ENCODE peak calls at places on chromosomes 6 and 20, in nine cellular contexts. U is esophagus muscularis mucosa, I is upper lobe of right lung, C is lower lobe of right lung, D is thoracic aorta, X is GM23338, J is tibial artery, Z is fibroblast of mammary gland, R is bronchial epithelial cell. E is an unnamed sample.

GRCh38 chr20:47330933-47331708 is 25.4 kb downstream of the ZMYND8 start:
- DNase-seq in Z (peak), I (no peak), D (no peak), R (peak), X (no peak), J (no peak), U (no peak), C (no peak), E (peak)

GRCh38 chr6:114762145-114762544 is 419.3 kb upstream of the HS3ST5 start:
- DNase-seq in C (no peak), Z (no peak), U (no peak), X (no peak), R (no peak), I (no peak), D (no peak), J (no peak), E (no peak)

GRCh38 chr6:107846262-107846795 is 22.2 kb upstream of the SCML4 start:
- DNase-seq in R (no peak), U (peak), C (no peak), J (no peak), X (no peak), I (no peak), D (no peak), Z (no peak), E (no peak)

GRCh38 chr20:61599061-61599930 is 347.2 kb downstream of the CDH4 start:
- DNase-seq in X (peak), U (no peak), Z (no peak), R (no peak), D (no peak), C (peak), I (no peak), J (no peak), E (no peak)

GRCh38 chr6:31544676-31545075 is 1.7 kb downstream of the ATP6V1G2 start:
- DNase-seq in X (no peak), U (no peak), I (no peak), D (no peak), Z (no peak), R (no peak), C (no peak), J (no peak), E (no peak)

GRCh38 chr6:104161960-104162669 is 697.6 kb downstream of the HACE1 start:
- DNase-seq in J (peak), U (no peak), R (peak), X (peak), Z (peak), D (no peak), C (no peak), I (no peak), E (peak)

GRCh38 chr20:34581341-34582189 is 23.0 kb downstream of the MAP1LC3A start:
- DNase-seq in X (no peak), C (no peak), J (peak), R (no peak), Z (peak), I (no peak), U (peak), D (no peak), E (no peak)

GRCh38 chr6:121677551-121677950 is 242.1 kb downstream of the GJA1 start:
- DNase-seq in C (no peak), I (no peak), J (no peak), X (no peak), D (no peak), R (no peak), U (no peak), Z (no peak), E (no peak)

GRCh38 chr6:135159531-135159930 is 21.6 kb upstream of the MYB start:
- DNase-seq in I (no peak), D (no peak), R (peak), Z (no peak), C (no peak), J (no peak), U (no peak), X (no peak), E (peak)

GRCh38 chr6:116268589-116269293 is 11.0 kb downstream of the TSPYL1 start:
- DNase-seq in R (peak), Z (peak), J (no peak), D (no peak), C (no peak), U (no peak), I (no peak), X (peak), E (peak)

GRCh38 chr6:144156991-144157390 is 6.7 kb downstream of the STX11 start:
- DNase-seq in J (no peak), D (no peak), C (no peak), I (no peak), U (no peak), Z (no peak), X (no peak), R (no peak), E (no peak)

GRCh38 chr6:70312165-70312564 is 9.3 kb upstream of the COL9A1 start:
- DNase-seq in I (no peak), J (no peak), R (peak), D (no peak), C (no peak), Z (peak), U (no peak), X (peak), E (peak)

GRCh38 chr6:2848851-2849250 is 7.2 kb upstream of the SERPINB1 start:
- DNase-seq in X (peak), D (no peak), R (peak), U (no peak), J (no peak), C (no peak), I (no peak), Z (no peak), E (peak)

GRCh38 chr6:67880939-67881705 is 754.0 kb upstream of the ADGRB3 start:
- DNase-seq in J (no peak), Z (peak), U (no peak), C (no peak), X (no peak), D (no peak), I (no peak), R (no peak), E (no peak)

GRCh38 chr20:33081411-33082154 is 2.1 kb downstream of the BPIFB4 start:
- DNase-seq in C (no peak), I (no peak), X (no peak), U (no peak), R (no peak), D (no peak), Z (no peak), J (no peak), E (no peak)

GRCh38 chr6:28212510-28213212 is 12.4 kb upstream of the ZSCAN9 start:
- DNase-seq in D (no peak), Z (peak), X (peak), R (peak), I (peak), U (no peak), C (no peak), J (no peak), E (peak)

GRCh38 chr20:40715491-40715890 is 26.5 kb upstream of the MAFB start:
- DNase-seq in R (no peak), C (no peak), Z (no peak), X (no peak), J (no peak), I (no peak), U (no peak), D (no peak), E (no peak)

GRCh38 chr20:24579016-24579415 is 109.6 kb downstream of the SYNDIG1 start:
- DNase-seq in X (no peak), D (no peak), R (no peak), C (no peak), J (no peak), Z (no peak), I (no peak), U (peak), E (no peak)

GRCh38 chr6:163186527-163186926 is 228.0 kb upstream of the QKI start:
- DNase-seq in I (no peak), J (no peak), X (no peak), R (no peak), Z (no peak), C (no peak), U (peak), D (no peak), E (no peak)

GRCh38 chr20:4272225-4272624 is 256.9 kb upstream of the RNF24 start:
- DNase-seq in J (no peak), X (no peak), U (no peak), C (no peak), I (no peak), R (no peak), Z (peak), D (no peak), E (peak)

GRCh38 chr20:38674178-38675133 is 49.8 kb upstream of the SLC32A1 start:
- DNase-seq in I (peak), R (peak), D (no peak), J (no peak), C (no peak), U (no peak), Z (peak), X (peak), E (peak)

GRCh38 chr6:122012576-122012975 is 386.9 kb upstream of the HSF2 start:
- DNase-seq in R (no peak), D (no peak), Z (peak), X (no peak), U (no peak), I (no peak), J (no peak), C (no peak), E (no peak)

GRCh38 chr6:150702675-150703074 is 103.0 kb downstream of the PLEKHG1 start:
- DNase-seq in I (no peak), Z (no peak), C (no peak), R (no peak), U (no peak), D (no peak), J (no peak), X (no peak), E (no peak)

GRCh38 chr6:101803146-101803545 is 409.6 kb downstream of the GRIK2 start:
- DNase-seq in Z (no peak), J (no peak), R (no peak), X (no peak), C (no peak), U (no peak), I (no peak), D (no peak), E (no peak)

GRCh38 chr6:50602191-50602810 is 111.0 kb upstream of the TFAP2D start:
- DNase-seq in R (peak), U (no peak), X (peak), J (no peak), C (no peak), D (no peak), Z (peak), I (no peak), E (peak)

GRCh38 chr6:4480788-4481725 is 295.1 kb upstream of the CDYL start:
- DNase-seq in D (no peak), X (peak), Z (no peak), I (no peak), R (no peak), J (no peak), C (no peak), U (no peak), E (no peak)

GRCh38 chr6:5786321-5787053 is 220.2 kb downstream of the NRN1 start:
- DNase-seq in I (no peak), R (peak), D (no peak), Z (no peak), C (no peak), X (no peak), U (no peak), J (no peak), E (peak)

GRCh38 chr20:31642837-31643236 is 5.1 kb downstream of the COX4I2 start:
- DNase-seq in D (no peak), C (no peak), Z (no peak), U (no peak), X (no peak), J (no peak), I (no peak), R (no peak), E (no peak)

GRCh38 chr6:20414711-20415110 is 13.0 kb downstream of the E2F3 start:
- DNase-seq in J (no peak), Z (no peak), C (no peak), X (no peak), I (no peak), D (no peak), R (no peak), U (peak), E (no peak)

GRCh38 chr20:15616626-15617025 is 956.6 kb downstream of the KIF16B start:
- DNase-seq in U (no peak), I (no peak), J (no peak), R (no peak), C (no peak), X (no peak), D (no peak), Z (no peak), E (no peak)

GRCh38 chr20:9388160-9388825 is 126.1 kb upstream of the LAMP5 start:
- DNase-seq in I (no peak), Z (no peak), R (no peak), D (no peak), X (no peak), J (no peak), U (no peak), C (no peak), E (no peak)

GRCh38 chr6:56708810-56709597 is 66.3 kb upstream of the DST start:
- DNase-seq in I (no peak), R (peak), U (no peak), Z (peak), D (no peak), C (no peak), X (peak), J (no peak), E (peak)

GRCh38 chr6:122151768-122152167 is 247.7 kb upstream of the HSF2 start:
- DNase-seq in C (no peak), X (no peak), J (no peak), Z (no peak), D (no peak), I (no peak), R (no peak), U (no peak), E (no peak)

DNA sequence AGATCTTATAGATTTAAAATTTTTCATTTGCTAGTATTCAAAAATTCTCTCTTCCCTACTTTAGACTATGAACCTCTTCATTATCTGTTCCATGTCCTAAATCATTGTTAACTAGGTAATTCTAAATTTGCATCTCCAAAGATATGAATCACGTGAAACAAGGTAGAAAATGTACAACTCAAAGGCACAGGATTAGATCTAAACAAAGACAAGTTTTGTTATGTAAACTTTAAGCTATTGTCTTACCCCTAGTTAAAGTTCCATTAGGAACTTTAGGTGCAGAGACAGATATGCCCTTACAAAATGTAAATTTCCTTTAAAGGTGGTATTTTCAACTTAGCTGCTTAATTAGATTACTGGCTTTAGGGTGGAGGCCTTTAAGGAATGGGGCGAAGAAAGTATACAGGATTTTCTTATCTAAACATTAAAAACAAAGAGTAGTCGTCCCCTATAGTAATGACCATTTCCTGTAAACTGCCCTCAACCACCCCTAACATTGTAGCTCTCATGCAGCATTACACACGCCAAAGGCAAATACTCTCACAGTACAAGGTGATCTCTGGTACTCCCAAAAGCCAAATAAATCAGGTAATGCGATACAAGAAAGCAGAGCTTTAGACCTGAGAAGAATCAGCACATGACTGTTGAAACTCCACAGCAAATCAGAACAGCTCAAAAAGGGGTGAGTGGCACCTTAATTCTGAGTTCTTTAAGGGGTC is 57.4 kb upstream of the MRAP2 start:
- DNase-seq in R (peak), Z (no peak), U (no peak), I (no peak), X (peak), D (no peak), C (no peak), J (no peak), E (no peak)
- H3K4me3 ChIP-seq in R (no peak), Z (no peak), U (no peak), I (no peak), X (peak), D (no peak), C (no peak), J (no peak), E (no peak)

GRCh38 chr6:26088344-26088743 is 1.1 kb downstream of the HFE start:
- DNase-seq in X (no peak), U (no peak), Z (peak), C (no peak), J (peak), D (no peak), R (peak), I (no peak), E (no peak)

GRCh38 chr6:26092443-26092842 is 5.2 kb downstream of the HFE start:
- DNase-seq in R (no peak), X (no peak), Z (no peak), D (no peak), J (no peak), U (no peak), C (no peak), I (no peak), E (no peak)

GRCh38 chr6:26089272-26089671 is 2.0 kb downstream of the HFE start:
- DNase-seq in J (no peak), C (no peak), I (no peak), U (no peak), R (no peak), D (no peak), X (no peak), Z (no peak), E (no peak)

GRCh38 chr6:26086214-26086613 is 1.0 kb upstream of the HFE start:
- DNase-seq in U (no peak), R (no peak), C (no peak), I (no peak), Z (no peak), J (no peak), X (no peak), D (no peak), E (no peak)

GRCh38 chr6:26087284-26088115 is at the start of gene HFE:
- DNase-seq in D (no peak), R (peak), J (peak), I (peak), C (peak), X (peak), U (no peak), Z (peak), E (peak)
- TF ChIP-seq CTCF in D (peak), R (peak), J (no peak), I (no peak), C (no peak), X (peak), U (peak), Z (no peak), E (no peak)

GRCh38 chr6:11634948-11635347 is 97.4 kb downstream of the TMEM170B start:
- DNase-seq in C (no peak), Z (no peak), D (no peak), U (no peak), I (no peak), X (no peak), J (no peak), R (no peak), E (no peak)
- H3K4me3 ChIP-seq in C (no peak), Z (no peak), D (no peak), U (no peak), I (no peak), X (no peak), J (no peak), R (no peak), E (no peak)

DNA sequence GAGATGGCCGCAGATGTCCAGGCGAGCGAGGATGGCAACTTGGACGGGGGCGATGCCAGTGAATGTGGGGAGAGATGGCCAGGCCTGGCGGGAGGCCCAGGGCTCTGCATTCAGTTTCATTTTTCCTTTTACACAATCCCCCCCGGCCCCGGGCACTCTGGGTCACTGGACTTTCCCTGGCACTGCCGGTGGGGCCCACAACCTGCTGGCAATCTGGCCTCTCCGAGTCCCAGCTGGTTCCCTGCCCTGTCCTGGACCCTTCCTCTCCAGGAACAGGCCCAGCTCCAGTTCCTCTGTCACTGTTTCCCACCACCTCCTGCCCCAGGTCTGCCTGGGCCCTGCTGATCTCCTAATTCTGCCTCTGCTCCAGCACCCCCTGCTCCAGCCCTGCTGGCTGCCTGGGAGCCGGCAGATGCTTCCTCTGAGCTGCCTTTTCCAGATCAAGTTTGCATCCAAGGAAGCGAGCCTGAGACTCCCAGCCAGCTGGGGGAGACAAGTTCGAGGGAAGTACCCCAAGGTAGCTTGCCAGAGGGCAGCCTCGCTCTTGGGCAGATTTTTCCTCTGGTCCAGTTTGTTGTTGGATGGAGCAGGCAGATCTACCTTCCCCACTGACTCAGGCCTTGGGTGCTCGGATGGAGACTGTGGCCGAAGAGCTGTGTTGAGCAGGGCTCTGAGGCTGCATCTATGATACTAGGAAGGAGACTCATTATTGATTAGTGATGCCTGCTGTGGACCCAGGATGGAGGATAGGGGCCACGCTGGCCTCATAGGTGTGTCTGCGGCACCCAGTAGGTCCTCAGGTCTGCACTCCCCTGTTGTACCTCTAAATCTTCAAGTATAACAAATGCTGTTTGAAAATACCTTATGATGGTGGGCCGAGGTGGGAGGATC is 83.2 kb downstream of the CEBPB start:
- DNase-seq in I (no peak), U (no peak), C (no peak), J (no peak), R (no peak), D (no peak), X (no peak), Z (no peak), E (no peak)
- TF ChIP-seq CTCF in I (no peak), U (no peak), C (no peak), J (no peak), R (no peak), D (no peak), X (peak), Z (no peak), E (no peak)

GRCh38 chr6:46013639-46014038 is 2.0 kb downstream of the CLIC5 start:
- DNase-seq in R (no peak), Z (no peak), X (peak), D (no peak), J (no peak), C (no peak), U (no peak), I (no peak), E (no peak)
- H3K4me3 ChIP-seq in R (no peak), Z (no peak), X (peak), D (no peak), J (no peak), C (peak), U (no peak), I (peak), E (no peak)

GRCh38 chr6:45991189-45991588 is 24.5 kb downstream of the CLIC5 start:
- DNase-seq in Z (no peak), U (no peak), C (no peak), D (no peak), J (no peak), X (peak), I (no peak), R (no peak), E (no peak)
- TF ChIP-seq CTCF in Z (no peak), U (no peak), C (no peak), D (no peak), J (no peak), X (peak), I (peak), R (no peak), E (no peak)

DNA sequence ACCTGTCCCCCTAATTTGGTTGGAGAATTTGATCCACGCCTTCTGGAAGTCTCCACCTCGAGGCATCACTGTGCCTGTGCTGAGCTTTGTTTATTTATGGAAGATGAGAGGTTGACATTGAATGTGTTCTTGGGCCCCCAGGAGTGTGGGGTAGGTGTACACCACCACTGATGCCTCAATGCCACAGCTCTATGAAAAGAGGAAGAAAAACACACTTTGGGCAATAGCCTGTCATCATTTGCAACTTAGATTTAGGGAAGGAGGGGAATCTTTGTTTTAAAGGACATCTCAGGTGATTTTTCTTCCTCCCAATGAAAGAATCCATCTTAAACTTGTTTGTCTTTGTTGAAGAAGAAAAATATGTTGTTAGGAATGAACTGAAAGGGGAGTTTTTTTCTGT is 42.6 kb downstream of the TBC1D7 start:
- DNase-seq in R (no peak), I (no peak), U (no peak), Z (no peak), X (no peak), J (no peak), C (no peak), D (no peak), E (no peak)
- H3K4me3 ChIP-seq in R (no peak), I (no peak), U (no peak), Z (no peak), X (no peak), J (no peak), C (no peak), D (no peak), E (no peak)